ENCODE peak calls at places on chromosomes 16 and 17, in eight cellular contexts. X is lower leg skin; V is COR-L47; Y is pancreas; Q is cardiac fibroblast; O is ovary; M is fibroblast of the conjunctiva; R is activated naive CD4-positive, alpha-beta T cell. E is an unnamed sample.

GRCh38 chr17:42518046-42518754 is 17.8 kb upstream of the NAGLU start:
- DNase-seq in Q (peak; percentile 98), R (no peak), O (peak; percentile 83), X (peak; percentile 90), Y (peak; percentile 48), M (peak; percentile 92), V (no peak), E (peak; percentile 61)

GRCh38 chr16:77918792-77919707 is 103.3 kb upstream of the CLEC3A start:
- DNase-seq in X (no peak), M (no peak), V (peak; percentile 51), Y (no peak), Q (peak; percentile 19), O (no peak), R (no peak), E (peak; percentile 29)

GRCh38 chr16:27708651-27709050 is 158.7 kb downstream of the KATNIP start:
- DNase-seq in Y (no peak), O (no peak), V (no peak), X (no peak), R (no peak), Q (no peak), M (no peak), E (no peak)

GRCh38 chr17:62794666-62794971 is 13.5 kb downstream of the MARCHF10 start:
- DNase-seq in R (no peak), V (no peak), Y (no peak), X (no peak), Q (no peak), O (no peak), M (no peak), E (no peak)

GRCh38 chr17:78974635-78975591 is 4.8 kb downstream of the LGALS3BP start:
- DNase-seq in Y (peak; percentile 76), Q (peak; percentile 87), M (peak; percentile 79), R (no peak), O (peak; percentile 67), V (no peak), X (peak; percentile 79), E (peak; percentile 81)

GRCh38 chr17:56351675-56352074 is 198.4 kb downstream of the ANKFN1 start:
- DNase-seq in O (no peak), R (no peak), Q (no peak), Y (no peak), M (no peak), V (no peak), X (no peak), E (no peak)

GRCh38 chr17:43597624-43598358 is 51.7 kb upstream of the ETV4 start:
- DNase-seq in X (no peak), M (no peak), Y (no peak), O (no peak), Q (no peak), R (no peak), V (no peak), E (no peak)

GRCh38 chr16:84928679-84929420 is 82.5 kb downstream of the ZDHHC7 start:
- DNase-seq in Y (no peak), O (peak; percentile 78), R (no peak), V (no peak), Q (peak; percentile 72), X (peak; percentile 69), M (no peak), E (peak; percentile 35)

GRCh38 chr16:69930117-69930776 is 20.9 kb upstream of the CLEC18A start:
- DNase-seq in X (no peak), Q (peak; percentile 75), O (peak; percentile 66), M (no peak), V (peak; percentile 28), R (no peak), Y (no peak), E (peak; percentile 62)

GRCh38 chr16:59878999-59879398 is 1144.9 kb upstream of the GOT2 start:
- DNase-seq in X (no peak), Y (no peak), Q (no peak), M (no peak), R (no peak), V (no peak), O (no peak), E (no peak)

GRCh38 chr17:7139400-7139799 is 24.8 kb upstream of the ASGR2 start:
- DNase-seq in O (no peak), V (no peak), R (no peak), Q (no peak), X (no peak), Y (no peak), M (no peak), E (no peak)

GRCh38 chr16:66751135-66751991 is at the start of gene DYNC1LI2:
- DNase-seq in X (peak; percentile 60), R (peak; percentile 73), V (peak; percentile 68), O (peak; percentile 83), M (peak; percentile 28), Q (peak; percentile 79), Y (peak; percentile 84), E (peak; percentile 80)